ENCODE peak calls at places on chromosomes 4 and X, in six cellular contexts. O, C, U, L, P and W are unnamed samples.

GRCh38 chrX:55919367-55920221 is 202.0 kb downstream of the RRAGB start:
- DNase-seq in O (no peak), C (no peak), U (no peak), L (no peak), P (peak; percentile 77), W (no peak)

GRCh38 chr4:140088317-140088967 is 65.5 kb downstream of the MAML3 start:
- DNase-seq in O (no peak), C (no peak), U (no peak), L (no peak), P (no peak), W (no peak)

GRCh38 chr4:185874516-185875230 is 62.7 kb upstream of the SORBS2 start:
- DNase-seq in O (peak; percentile 66), C (no peak), U (no peak), L (no peak), P (no peak), W (peak; percentile 76)

GRCh38 chr4:149885896-149886295 is 70.3 kb upstream of the IQCM start:
- DNase-seq in O (peak; percentile 54), C (no peak), U (no peak), L (no peak), P (no peak), W (peak; percentile 69)

GRCh38 chr4:17619416-17620105 is 5.1 kb downstream of the MED28 start:
- DNase-seq in O (peak; percentile 36), C (no peak), U (no peak), L (no peak), P (no peak), W (peak; percentile 10)

GRCh38 chrX:100745205-100745604 is 13.3 kb upstream of the SYTL4 start:
- DNase-seq in O (no peak), C (no peak), U (no peak), L (no peak), P (no peak), W (no peak)

GRCh38 chrX:84168095-84168494 is 19.9 kb downstream of the RPS6KA6 start:
- DNase-seq in O (no peak), C (no peak), U (no peak), L (no peak), P (no peak), W (peak; percentile 54)

GRCh38 chrX:83916525-83916924 is 55.6 kb downstream of the CYLC1 start:
- DNase-seq in O (no peak), C (no peak), U (no peak), L (peak; percentile 46), P (no peak), W (peak; percentile 18)

GRCh38 chrX:133159205-133159604 is 58.9 kb downstream of the TFDP3 start:
- DNase-seq in O (no peak), C (no peak), U (no peak), L (no peak), P (no peak), W (no peak)

GRCh38 chr4:14862881-14863280 is 139.4 kb upstream of the CPEB2 start:
- DNase-seq in O (no peak), C (no peak), U (no peak), L (peak; percentile 57), P (no peak), W (no peak)

GRCh38 chr4:152394786-152395185 is 141.1 kb downstream of the FBXW7 start:
- DNase-seq in O (no peak), C (no peak), U (no peak), L (no peak), P (no peak), W (peak; percentile 13)

GRCh38 chr4:85520765-85521749 is 46.1 kb downstream of the ARHGAP24 start:
- DNase-seq in O (no peak), C (no peak), U (no peak), L (no peak), P (no peak), W (peak; percentile 31)

GRCh38 chr4:67638157-67638556 is 62.8 kb downstream of the UBA6 start:
- DNase-seq in O (no peak), C (no peak), U (no peak), L (no peak), P (no peak), W (no peak)

GRCh38 chr4:7189066-7189465 is 3.3 kb upstream of the SORCS2 start:
- DNase-seq in O (no peak), C (peak; percentile 50), U (no peak), L (no peak), P (no peak), W (no peak)

GRCh38 chr4:86921608-86922252 is 13.1 kb upstream of the AFF1 start:
- DNase-seq in O (no peak), C (no peak), U (no peak), L (no peak), P (no peak), W (peak; percentile 84)

GRCh38 chr4:15682340-15682725 is 706 bp downstream of the FAM200B start:
- DNase-seq in O (peak; percentile 30), C (no peak), U (no peak), L (no peak), P (no peak), W (peak; percentile 62)

GRCh38 chr4:184538023-184538599 is 63.8 kb upstream of the IRF2 start:
- DNase-seq in O (peak; percentile 93), C (peak; percentile 97), U (peak; percentile 48), L (peak; percentile 88), P (peak; percentile 80), W (peak; percentile 90)

GRCh38 chrX:11528623-11529022 is 137.1 kb downstream of the ARHGAP6 start:
- DNase-seq in O (no peak), C (no peak), U (no peak), L (no peak), P (no peak), W (no peak)

GRCh38 chr4:751676-752075 is 46.0 kb downstream of the PCGF3 start:
- DNase-seq in O (peak; percentile 46), C (no peak), U (no peak), L (no peak), P (no peak), W (no peak)

GRCh38 chrX:20066968-20067708 is 49.6 kb downstream of the MAP7D2 start:
- DNase-seq in O (peak; percentile 66), C (no peak), U (peak; percentile 0), L (peak; percentile 26), P (no peak), W (peak; percentile 70)

GRCh38 chrX:335758-336155 is 17.2 kb upstream of the GTPBP6 start:
- DNase-seq in O (no peak), C (no peak), U (no peak), L (no peak), P (no peak), W (no peak)

GRCh38 chr4:181143241-181143854 is 1099.9 kb upstream of the TENM3 start:
- DNase-seq in O (peak; percentile 77), C (peak; percentile 95), U (peak; percentile 39), L (peak; percentile 82), P (peak; percentile 60), W (peak; percentile 80)

GRCh38 chr4:74418063-74418670 is 26.8 kb upstream of the AREG start:
- DNase-seq in O (peak; percentile 88), C (no peak), U (no peak), L (no peak), P (no peak), W (peak; percentile 95)

GRCh38 chr4:144592264-144592663 is 53.7 kb upstream of the HHIP start:
- DNase-seq in O (no peak), C (no peak), U (no peak), L (no peak), P (no peak), W (no peak)

DNA sequence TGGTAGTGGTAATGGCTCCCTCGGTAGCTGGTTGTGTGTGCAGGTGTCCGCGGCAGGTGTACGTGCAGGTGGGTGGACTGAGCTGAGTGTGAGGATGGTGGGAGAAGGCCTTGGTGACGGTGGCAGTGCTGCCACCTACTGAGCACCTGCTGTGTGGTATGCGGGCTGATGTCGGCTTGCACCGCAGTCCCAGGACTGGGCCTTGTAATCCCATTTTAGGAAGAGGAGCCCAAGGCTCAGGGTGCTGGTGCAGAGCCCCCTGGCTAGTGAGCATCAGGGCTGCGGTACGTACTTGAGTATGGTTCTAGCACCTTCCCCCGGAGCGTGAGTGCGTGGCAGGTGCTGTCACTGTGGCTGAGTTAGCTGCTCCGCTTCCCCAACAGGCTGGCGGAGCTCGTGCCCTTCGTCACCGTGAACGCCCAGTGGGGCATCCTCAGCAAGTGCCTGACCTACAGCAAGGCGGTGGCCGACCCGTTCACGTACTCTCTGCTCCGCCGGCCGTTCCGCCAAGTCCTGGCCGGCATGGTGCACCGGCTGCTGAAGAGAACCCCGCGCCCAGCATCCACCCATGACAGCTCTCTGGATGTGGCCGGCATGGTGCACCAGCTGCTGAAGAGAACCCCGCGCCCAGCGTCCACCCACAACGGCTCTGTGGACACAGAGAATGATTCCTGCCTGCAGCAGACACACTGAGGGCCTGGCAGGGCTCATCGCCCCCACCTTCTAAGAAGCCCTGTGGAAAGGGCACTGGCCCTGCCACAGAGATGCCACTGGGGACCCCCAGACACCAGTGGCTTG is 5.7 kb upstream of the CPZ start:
- DNase-seq in O (no peak), C (no peak), U (no peak), L (no peak), P (no peak), W (no peak)
- TF ChIP-seq CTCF in O (no peak), C (no peak), U (no peak), L (peak; percentile 23), P (no peak), W (peak; percentile 24)

GRCh38 chrX:33211356-33212254 is at the start of gene DMD:
- DNase-seq in O (peak; percentile 67), C (no peak), U (no peak), L (peak; percentile 41), P (no peak), W (peak; percentile 65)
- H3K4me3 ChIP-seq in O (peak within 1 kb of the TSS; percentile 27), C (no peak within 1 kb of the TSS), U (no peak within 1 kb of the TSS), L (no peak within 1 kb of the TSS), P (peak within 1 kb of the TSS; percentile 32), W (peak within 1 kb of the TSS; percentile 28)

DNA sequence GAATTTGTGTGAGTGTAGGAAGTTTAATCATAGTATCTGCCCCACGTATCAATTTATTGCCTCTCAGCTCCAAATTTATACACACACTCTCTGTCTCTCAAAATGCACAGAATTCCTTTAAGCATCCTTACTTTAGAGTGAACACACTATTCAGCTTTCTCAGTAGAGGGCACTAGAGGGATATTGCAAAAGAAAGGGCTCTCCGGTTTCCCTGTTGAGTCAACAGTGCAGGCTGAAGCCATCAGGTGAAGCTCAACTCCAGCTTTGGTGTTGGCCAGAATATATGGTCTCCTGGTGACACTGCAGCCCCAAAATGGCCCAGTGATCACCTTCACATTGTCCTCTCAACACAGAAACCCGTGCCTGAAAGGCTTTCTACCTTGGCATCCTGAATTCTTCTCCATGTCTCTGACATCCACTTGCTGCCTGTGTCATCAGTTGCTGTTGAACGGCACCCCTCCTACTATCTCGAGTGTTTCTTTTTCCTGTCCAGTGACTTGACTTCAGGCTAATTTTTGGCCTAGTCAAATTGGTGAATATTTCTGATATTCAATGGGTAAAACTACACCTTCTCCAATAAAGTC is 670.5 kb downstream of the GABRG1 start:
- DNase-seq in O (peak; percentile 20), C (no peak), U (no peak), L (peak; percentile 68), P (no peak), W (peak; percentile 42)
- TF ChIP-seq CTCF in O (peak; percentile 53), C (no peak), U (no peak), L (peak; percentile 70), P (peak; percentile 35), W (peak; percentile 51)

DNA sequence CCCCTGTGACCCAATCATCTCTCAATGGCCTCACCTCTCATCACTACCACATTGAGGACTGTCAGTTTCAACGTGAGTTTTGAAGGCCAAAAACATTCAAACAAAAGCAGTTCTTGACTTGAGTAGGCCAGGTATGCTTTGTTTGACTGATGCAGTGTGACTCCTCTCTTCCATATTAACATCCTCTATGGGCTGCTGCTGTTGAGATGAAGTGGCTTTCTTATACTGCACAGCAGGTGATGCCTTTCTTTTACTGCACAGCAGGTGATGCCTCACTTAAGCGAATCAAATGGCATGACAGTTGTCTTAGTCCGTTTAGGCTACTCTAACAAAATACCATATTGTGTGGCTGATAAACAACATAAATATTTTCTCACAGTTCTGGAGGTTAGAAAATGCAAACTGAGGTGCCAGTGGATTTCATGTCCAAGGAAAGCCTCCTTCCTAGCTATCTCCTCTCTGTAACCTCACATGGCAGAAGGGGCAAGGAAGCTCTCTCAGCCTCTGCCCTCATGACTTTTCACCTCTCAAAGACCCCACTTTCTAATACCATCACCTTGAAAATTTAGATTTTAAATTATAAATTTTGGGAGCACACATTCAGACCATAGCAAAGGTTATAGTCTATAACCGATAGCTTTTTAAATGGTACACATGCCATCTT is 2267.9 kb upstream of the AGA start:
- DNase-seq in O (no peak), C (no peak), U (no peak), L (peak; percentile 49), P (no peak), W (no peak)
- H3K4me3 ChIP-seq in O (no peak overlapping the region), C (no peak overlapping the region), U (no peak overlapping the region), L (no peak overlapping the region), P (no peak overlapping the region), W (no peak overlapping the region)